ENCODE peak calls at places on chromosomes 16 and 17, in seven cellular contexts. One of them, this sample, is unnamed.

GRCh38 chr17:79355186-79355585 is 255.7 kb downstream of the RBFOX3 start:
- DNase-seq in transverse colon: no peak
- DNase-seq in OCI-LY7: no peak
- DNase-seq in CD8-positive, alpha-beta memory T cell: no peak
- DNase-seq in effector memory CD4-positive, alpha-beta T cell: no peak
- DNase-seq in A549: no peak
- DNase-seq in osteoblast: peak; percentile 32
- DNase-seq in this sample: no peak

GRCh38 chr17:48002208-48002919 is 31.5 kb downstream of the CDK5RAP3 start:
- DNase-seq in transverse colon: no peak
- DNase-seq in OCI-LY7: peak; percentile 60
- DNase-seq in CD8-positive, alpha-beta memory T cell: no peak
- DNase-seq in effector memory CD4-positive, alpha-beta T cell: no peak
- DNase-seq in A549: peak; percentile 36
- DNase-seq in osteoblast: peak; percentile 92
- DNase-seq in this sample: no peak

GRCh38 chr16:29784157-29784556 is 6.1 kb downstream of the ZG16 start:
- DNase-seq in transverse colon: no peak
- DNase-seq in OCI-LY7: no peak
- DNase-seq in CD8-positive, alpha-beta memory T cell: no peak
- DNase-seq in effector memory CD4-positive, alpha-beta T cell: no peak
- DNase-seq in A549: no peak
- DNase-seq in osteoblast: no peak
- DNase-seq in this sample: no peak

GRCh38 chr16:25030420-25031131 is 15.4 kb upstream of the ARHGAP17 start:
- DNase-seq in transverse colon: no peak
- DNase-seq in OCI-LY7: peak; percentile 77
- DNase-seq in CD8-positive, alpha-beta memory T cell: peak; percentile 10
- DNase-seq in effector memory CD4-positive, alpha-beta T cell: no peak
- DNase-seq in A549: no peak
- DNase-seq in osteoblast: no peak
- DNase-seq in this sample: no peak

GRCh38 chr16:1584926-1585487 is 26.9 kb downstream of the IFT140 start:
- DNase-seq in transverse colon: no peak
- DNase-seq in OCI-LY7: no peak
- DNase-seq in CD8-positive, alpha-beta memory T cell: no peak
- DNase-seq in effector memory CD4-positive, alpha-beta T cell: no peak
- DNase-seq in A549: no peak
- DNase-seq in osteoblast: peak; percentile 48
- DNase-seq in this sample: no peak

GRCh38 chr16:14616280-14616679 is 13.8 kb downstream of the PARN start:
- DNase-seq in transverse colon: no peak
- DNase-seq in OCI-LY7: no peak
- DNase-seq in CD8-positive, alpha-beta memory T cell: no peak
- DNase-seq in effector memory CD4-positive, alpha-beta T cell: no peak
- DNase-seq in A549: no peak
- DNase-seq in osteoblast: no peak
- DNase-seq in this sample: no peak

GRCh38 chr17:48016112-48016511 is 21.5 kb downstream of the COPZ2 start:
- DNase-seq in transverse colon: no peak
- DNase-seq in OCI-LY7: no peak
- DNase-seq in CD8-positive, alpha-beta memory T cell: no peak
- DNase-seq in effector memory CD4-positive, alpha-beta T cell: no peak
- DNase-seq in A549: peak; percentile 29
- DNase-seq in osteoblast: peak; percentile 86
- DNase-seq in this sample: no peak

GRCh38 chr16:87844809-87845208 is 24.5 kb downstream of the SLC7A5 start:
- DNase-seq in transverse colon: no peak
- DNase-seq in OCI-LY7: no peak
- DNase-seq in CD8-positive, alpha-beta memory T cell: no peak
- DNase-seq in effector memory CD4-positive, alpha-beta T cell: no peak
- DNase-seq in A549: no peak
- DNase-seq in osteoblast: peak; percentile 89
- DNase-seq in this sample: no peak

GRCh38 chr16:69483611-69484010 is 59.2 kb downstream of the CYB5B start:
- DNase-seq in transverse colon: no peak
- DNase-seq in OCI-LY7: no peak
- DNase-seq in CD8-positive, alpha-beta memory T cell: no peak
- DNase-seq in effector memory CD4-positive, alpha-beta T cell: no peak
- DNase-seq in A549: no peak
- DNase-seq in osteoblast: no peak
- DNase-seq in this sample: no peak

GRCh38 chr16:69478685-69479084 is 54.3 kb downstream of the CYB5B start:
- DNase-seq in transverse colon: no peak
- DNase-seq in OCI-LY7: no peak
- DNase-seq in CD8-positive, alpha-beta memory T cell: no peak
- DNase-seq in effector memory CD4-positive, alpha-beta T cell: no peak
- DNase-seq in A549: no peak
- DNase-seq in osteoblast: no peak
- DNase-seq in this sample: no peak

GRCh38 chr16:69479806-69480205 is 55.4 kb downstream of the CYB5B start:
- DNase-seq in transverse colon: no peak
- DNase-seq in OCI-LY7: no peak
- DNase-seq in CD8-positive, alpha-beta memory T cell: no peak
- DNase-seq in effector memory CD4-positive, alpha-beta T cell: no peak
- DNase-seq in A549: no peak
- DNase-seq in osteoblast: no peak
- DNase-seq in this sample: peak; percentile 52

GRCh38 chr16:69482410-69482951 is 58.1 kb downstream of the CYB5B start:
- DNase-seq in transverse colon: no peak
- DNase-seq in OCI-LY7: no peak
- DNase-seq in CD8-positive, alpha-beta memory T cell: no peak
- DNase-seq in effector memory CD4-positive, alpha-beta T cell: no peak
- DNase-seq in A549: no peak
- DNase-seq in osteoblast: peak; percentile 91
- DNase-seq in this sample: no peak

DNA sequence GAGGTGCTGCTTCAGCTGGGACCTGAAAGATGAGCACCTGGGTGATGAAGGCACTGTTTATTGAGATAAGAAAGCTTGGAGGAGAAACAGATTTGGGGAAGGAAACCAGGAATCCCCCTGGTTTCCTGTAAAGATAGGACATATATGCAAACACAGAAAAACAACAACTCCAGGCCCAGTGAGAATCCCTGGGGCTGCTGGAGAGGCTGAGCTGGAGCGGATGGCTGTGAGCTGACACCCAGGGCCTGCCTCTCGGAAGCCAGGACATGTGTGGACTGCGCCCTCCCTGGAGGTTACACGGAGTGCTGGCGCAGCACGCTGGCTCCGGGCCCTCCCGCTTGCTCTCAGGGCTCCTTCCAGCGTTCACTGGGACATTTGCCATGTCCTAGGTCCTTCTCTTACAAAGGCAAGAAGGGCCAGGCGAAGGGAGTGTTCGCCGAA is 57.5 kb downstream of the CYB5B start:
- DNase-seq in transverse colon: peak; percentile 31
- DNase-seq in OCI-LY7: no peak
- DNase-seq in CD8-positive, alpha-beta memory T cell: no peak
- DNase-seq in effector memory CD4-positive, alpha-beta T cell: no peak
- DNase-seq in A549: no peak
- DNase-seq in osteoblast: peak; percentile 85
- DNase-seq in this sample: no peak
- H3K27ac ChIP-seq in transverse colon: peak overlapping the region; percentile 67
- H3K27ac ChIP-seq in OCI-LY7: no peak overlapping the region
- H3K27ac ChIP-seq in CD8-positive, alpha-beta memory T cell: no peak overlapping the region
- H3K27ac ChIP-seq in effector memory CD4-positive, alpha-beta T cell: no peak overlapping the region
- H3K27ac ChIP-seq in A549: peak overlapping the region; percentile 68
- H3K27ac ChIP-seq in osteoblast: peak overlapping the region; percentile 73
- H3K27ac ChIP-seq in this sample: peak overlapping the region; percentile 69

GRCh38 chr17:6551909-6552768 is 4.2 kb downstream of the PITPNM3 start:
- DNase-seq in transverse colon: peak; percentile 88
- DNase-seq in OCI-LY7: no peak
- DNase-seq in CD8-positive, alpha-beta memory T cell: no peak
- DNase-seq in effector memory CD4-positive, alpha-beta T cell: no peak
- DNase-seq in A549: no peak
- DNase-seq in osteoblast: no peak
- DNase-seq in this sample: peak; percentile 75

GRCh38 chr17:6549384-6550036 is 6.8 kb downstream of the PITPNM3 start:
- DNase-seq in transverse colon: no peak
- DNase-seq in OCI-LY7: no peak
- DNase-seq in CD8-positive, alpha-beta memory T cell: no peak
- DNase-seq in effector memory CD4-positive, alpha-beta T cell: no peak
- DNase-seq in A549: no peak
- DNase-seq in osteoblast: no peak
- DNase-seq in this sample: no peak

GRCh38 chr17:6554336-6554735 is 2.0 kb downstream of the PITPNM3 start:
- DNase-seq in transverse colon: no peak
- DNase-seq in OCI-LY7: no peak
- DNase-seq in CD8-positive, alpha-beta memory T cell: no peak
- DNase-seq in effector memory CD4-positive, alpha-beta T cell: no peak
- DNase-seq in A549: no peak
- DNase-seq in osteoblast: no peak
- DNase-seq in this sample: no peak

GRCh38 chr17:6548578-6549330 is 7.6 kb downstream of the PITPNM3 start:
- DNase-seq in transverse colon: peak; percentile 23
- DNase-seq in OCI-LY7: peak; percentile 47
- DNase-seq in CD8-positive, alpha-beta memory T cell: no peak
- DNase-seq in effector memory CD4-positive, alpha-beta T cell: no peak
- DNase-seq in A549: no peak
- DNase-seq in osteoblast: peak; percentile 88
- DNase-seq in this sample: no peak

DNA sequence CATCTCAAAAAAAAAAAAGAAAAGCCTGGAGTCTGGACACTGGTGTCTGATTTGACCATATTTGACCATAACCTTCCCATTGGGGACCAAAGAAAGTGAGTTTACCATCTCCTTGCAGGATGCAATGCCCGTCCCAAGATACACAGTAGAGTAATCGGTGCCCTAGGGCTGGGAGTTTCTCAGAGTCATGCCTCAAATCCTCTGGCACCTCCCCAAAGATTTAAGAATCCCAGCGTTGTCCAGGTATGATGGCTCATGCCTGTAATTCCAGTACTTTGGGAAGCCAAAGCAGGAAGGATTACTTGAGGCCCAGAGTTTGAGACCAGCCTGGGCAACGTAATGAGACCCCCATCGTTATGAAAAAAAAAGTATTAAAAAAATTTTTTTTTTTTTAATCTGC is 5.0 kb downstream of the PITPNM3 start:
- DNase-seq in transverse colon: no peak
- DNase-seq in OCI-LY7: no peak
- DNase-seq in CD8-positive, alpha-beta memory T cell: no peak
- DNase-seq in effector memory CD4-positive, alpha-beta T cell: no peak
- DNase-seq in A549: no peak
- DNase-seq in osteoblast: no peak
- DNase-seq in this sample: no peak
- H3K27ac ChIP-seq in transverse colon: peak overlapping the region; percentile 86
- H3K27ac ChIP-seq in OCI-LY7: no peak overlapping the region
- H3K27ac ChIP-seq in CD8-positive, alpha-beta memory T cell: no peak overlapping the region
- H3K27ac ChIP-seq in effector memory CD4-positive, alpha-beta T cell: no peak overlapping the region
- H3K27ac ChIP-seq in A549: no peak overlapping the region
- H3K27ac ChIP-seq in osteoblast: no peak overlapping the region
- H3K27ac ChIP-seq in this sample: peak overlapping the region; percentile 98

GRCh38 chr16:88993006-88993787 is 16.2 kb upstream of the CBFA2T3 start:
- DNase-seq in transverse colon: no peak
- DNase-seq in OCI-LY7: peak; percentile 67
- DNase-seq in CD8-positive, alpha-beta memory T cell: no peak
- DNase-seq in effector memory CD4-positive, alpha-beta T cell: no peak
- DNase-seq in A549: no peak
- DNase-seq in osteoblast: no peak
- DNase-seq in this sample: no peak

GRCh38 chr16:88989852-88990547 is 13.0 kb upstream of the CBFA2T3 start:
- DNase-seq in transverse colon: no peak
- DNase-seq in OCI-LY7: no peak
- DNase-seq in CD8-positive, alpha-beta memory T cell: no peak
- DNase-seq in effector memory CD4-positive, alpha-beta T cell: no peak
- DNase-seq in A549: no peak
- DNase-seq in osteoblast: no peak
- DNase-seq in this sample: no peak

GRCh38 chr16:88993946-88994600 is 17.1 kb upstream of the CBFA2T3 start:
- DNase-seq in transverse colon: no peak
- DNase-seq in OCI-LY7: no peak
- DNase-seq in CD8-positive, alpha-beta memory T cell: no peak
- DNase-seq in effector memory CD4-positive, alpha-beta T cell: no peak
- DNase-seq in A549: no peak
- DNase-seq in osteoblast: no peak
- DNase-seq in this sample: no peak

GRCh38 chr16:88992351-88993005 is 15.5 kb upstream of the CBFA2T3 start:
- DNase-seq in transverse colon: no peak
- DNase-seq in OCI-LY7: peak; percentile 87
- DNase-seq in CD8-positive, alpha-beta memory T cell: no peak
- DNase-seq in effector memory CD4-positive, alpha-beta T cell: no peak
- DNase-seq in A549: no peak
- DNase-seq in osteoblast: no peak
- DNase-seq in this sample: no peak

GRCh38 chr16:88991813-88992350 is 14.9 kb upstream of the CBFA2T3 start:
- DNase-seq in transverse colon: no peak
- DNase-seq in OCI-LY7: peak; percentile 54
- DNase-seq in CD8-positive, alpha-beta memory T cell: no peak
- DNase-seq in effector memory CD4-positive, alpha-beta T cell: no peak
- DNase-seq in A549: no peak
- DNase-seq in osteoblast: no peak
- DNase-seq in this sample: no peak
- H3K27ac ChIP-seq in transverse colon: no peak overlapping the region
- H3K27ac ChIP-seq in OCI-LY7: peak overlapping the region; percentile 99
- H3K27ac ChIP-seq in CD8-positive, alpha-beta memory T cell: peak overlapping the region; percentile 64
- H3K27ac ChIP-seq in effector memory CD4-positive, alpha-beta T cell: no peak overlapping the region
- H3K27ac ChIP-seq in A549: no peak overlapping the region
- H3K27ac ChIP-seq in osteoblast: no peak overlapping the region
- H3K27ac ChIP-seq in this sample: no peak overlapping the region

DNA sequence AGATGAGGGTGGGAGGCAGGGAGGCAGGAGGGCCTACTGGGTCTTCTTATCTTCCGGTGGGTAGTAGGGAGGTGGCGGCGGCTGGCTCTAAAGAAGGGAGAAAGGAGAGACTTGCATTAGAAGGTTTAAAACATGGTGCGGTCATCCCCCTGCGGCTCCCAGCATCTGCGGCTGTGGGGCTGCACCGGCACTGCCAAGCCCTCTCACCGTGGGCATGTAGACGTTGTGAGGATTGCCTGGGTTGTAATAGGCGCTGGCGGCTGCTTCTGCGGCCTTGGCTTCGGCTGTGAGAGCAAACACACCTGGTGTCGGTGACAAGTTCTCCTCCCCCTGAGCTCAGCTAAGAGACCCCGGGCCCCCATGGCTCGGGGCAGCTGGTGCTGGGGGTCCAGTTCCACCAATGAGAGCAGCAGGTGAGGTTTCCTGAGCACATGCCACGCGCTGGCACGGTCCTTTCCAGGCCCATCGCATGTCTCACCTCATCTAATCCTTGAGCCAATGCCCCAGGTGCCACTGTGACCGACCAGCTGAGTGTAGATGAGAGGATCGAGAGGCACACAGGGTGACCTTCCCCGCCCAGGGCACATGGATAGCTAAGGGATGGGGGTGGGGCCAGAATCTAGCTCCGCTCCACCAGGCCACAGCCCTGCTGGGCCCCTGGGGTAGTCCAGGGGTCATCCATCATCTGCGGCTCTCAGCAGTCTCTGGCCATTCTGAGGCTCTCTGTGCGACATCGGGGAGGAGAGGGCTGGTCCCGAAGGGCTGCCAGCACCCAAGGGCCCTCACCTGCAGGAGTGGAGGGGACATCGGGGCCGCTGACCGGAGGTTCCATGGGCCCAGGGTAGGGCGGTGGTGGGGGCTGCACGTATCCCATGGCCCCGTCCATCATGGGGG is 2.7 kb upstream of the UNC13D start:
- DNase-seq in transverse colon: no peak
- DNase-seq in OCI-LY7: no peak
- DNase-seq in CD8-positive, alpha-beta memory T cell: no peak
- DNase-seq in effector memory CD4-positive, alpha-beta T cell: no peak
- DNase-seq in A549: no peak
- DNase-seq in osteoblast: peak; percentile 80
- DNase-seq in this sample: no peak
- H3K27ac ChIP-seq in transverse colon: peak overlapping the region; percentile 79
- H3K27ac ChIP-seq in OCI-LY7: no peak overlapping the region
- H3K27ac ChIP-seq in CD8-positive, alpha-beta memory T cell: no peak overlapping the region
- H3K27ac ChIP-seq in effector memory CD4-positive, alpha-beta T cell: no peak overlapping the region
- H3K27ac ChIP-seq in A549: peak overlapping the region; percentile 89
- H3K27ac ChIP-seq in osteoblast: no peak overlapping the region
- H3K27ac ChIP-seq in this sample: peak overlapping the region; percentile 87